ENCODE peak calls at places on chromosomes 1 and 21, in eight cellular contexts. N is HCT116, K is K562, S is GM12878, P is GM23338, O is HepG2, L is H1, Z is endothelial cell of umbilical vein. I is an unnamed sample.

GRCh38 chr1:154520333-154520732 is 18.1 kb upstream of the SHE start:
- DNase-seq in P (no peak), S (no peak), O (no peak), L (no peak), K (no peak), Z (peak; percentile 66), N (no peak), I (no peak)

GRCh38 chr1:36206323-36206858 is 17.9 kb upstream of the THRAP3 start:
- DNase-seq in Z (no peak), O (no peak), P (no peak), K (no peak), L (no peak), N (no peak), S (no peak), I (no peak)

GRCh38 chr1:10960954-10961833 is 51.3 kb upstream of the TARDBP start:
- DNase-seq in N (peak; percentile 71), P (peak; percentile 98), Z (peak; percentile 58), S (no peak), K (peak; percentile 90), O (peak; percentile 56), L (peak; percentile 80), I (no peak)

GRCh38 chr1:16026723-16027484 is 5.1 kb downstream of the CLCNKA start:
- DNase-seq in N (no peak), Z (peak; percentile 13), O (no peak), K (peak; percentile 88), L (peak; percentile 87), P (peak; percentile 96), S (no peak), I (no peak)

GRCh38 chr1:46097149-46097472 is 35.3 kb downstream of the PIK3R3 start:
- DNase-seq in O (no peak), S (no peak), P (no peak), L (no peak), Z (no peak), K (no peak), N (no peak), I (no peak)

GRCh38 chr1:112369389-112370285 is 26.4 kb upstream of the CTTNBP2NL start:
- DNase-seq in K (peak; percentile 88), N (peak; percentile 76), L (peak; percentile 78), Z (peak; percentile 87), O (peak; percentile 65), S (no peak), P (peak; percentile 95), I (no peak)

GRCh38 chr1:151510020-151510405 is 1.2 kb upstream of the CGN start:
- DNase-seq in L (no peak), P (peak; percentile 83), K (no peak), S (no peak), O (no peak), Z (no peak), N (no peak), I (no peak)

GRCh38 chr1:109250454-109251276 is 1.3 kb downstream of the CELSR2 start:
- DNase-seq in P (no peak), Z (no peak), K (no peak), O (no peak), N (no peak), S (no peak), L (no peak), I (no peak)

GRCh38 chr1:173095632-173096031 is 44.9 kb upstream of the TNFSF18 start:
- DNase-seq in L (no peak), N (no peak), S (no peak), P (no peak), Z (no peak), K (no peak), O (no peak), I (no peak)

GRCh38 chr21:34814529-34814951 is 145.7 kb downstream of the CLIC6 start:
- DNase-seq in N (no peak), L (no peak), Z (no peak), O (no peak), P (no peak), S (no peak), K (no peak), I (no peak)
- TF ChIP-seq POLR2AphosphoS5 in N (no peak), L (no peak), Z (no peak), O (no peak), P (no peak), S (no peak), K (no peak), I (no peak)

DNA sequence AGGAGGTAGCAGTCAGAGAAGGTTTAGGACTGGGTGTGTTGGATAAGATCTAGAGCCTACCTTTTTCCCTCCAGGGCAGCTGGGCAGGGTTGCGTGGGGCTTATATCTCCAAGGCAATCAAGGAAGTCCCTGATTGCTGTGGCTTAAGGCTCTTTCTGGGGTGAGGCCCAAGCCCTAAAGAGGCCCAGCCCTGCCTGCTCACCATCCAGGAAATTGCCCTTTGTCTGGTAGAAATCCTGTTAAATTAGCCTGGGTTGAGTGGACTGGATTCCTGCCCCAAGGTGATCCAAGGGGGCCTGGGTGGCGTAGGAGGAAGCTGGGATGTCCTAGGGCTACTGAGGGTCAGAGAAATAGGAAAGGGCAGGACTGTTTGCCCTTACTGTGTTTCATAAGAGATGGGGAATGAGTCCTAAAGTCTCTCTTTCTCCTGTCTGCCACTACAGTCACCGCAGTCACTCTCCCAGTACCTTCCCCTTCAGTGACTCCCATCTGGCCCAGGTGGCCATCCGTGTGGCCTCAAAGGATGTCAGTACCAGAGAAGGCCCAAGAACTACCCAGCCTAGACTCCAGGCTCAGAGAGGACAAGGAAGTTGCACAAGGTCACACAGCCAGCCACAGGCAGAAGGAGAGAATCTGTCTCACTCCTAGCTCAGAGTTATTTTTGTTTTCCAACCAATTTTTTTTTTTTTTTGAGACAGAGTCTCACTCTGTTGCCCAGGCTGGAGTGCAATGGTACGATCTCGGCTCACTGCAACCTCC is 25.8 kb downstream of the MFSD2A start:
- DNase-seq in N (no peak), S (no peak), P (no peak), L (no peak), K (peak; percentile 14), O (no peak), Z (no peak), I (no peak)
- H3K27ac ChIP-seq in N (no peak overlapping the region), S (no peak overlapping the region), P (no peak overlapping the region), L (no peak overlapping the region), K (no peak overlapping the region), O (no peak overlapping the region), Z (no peak overlapping the region), I (no peak overlapping the region)

DNA sequence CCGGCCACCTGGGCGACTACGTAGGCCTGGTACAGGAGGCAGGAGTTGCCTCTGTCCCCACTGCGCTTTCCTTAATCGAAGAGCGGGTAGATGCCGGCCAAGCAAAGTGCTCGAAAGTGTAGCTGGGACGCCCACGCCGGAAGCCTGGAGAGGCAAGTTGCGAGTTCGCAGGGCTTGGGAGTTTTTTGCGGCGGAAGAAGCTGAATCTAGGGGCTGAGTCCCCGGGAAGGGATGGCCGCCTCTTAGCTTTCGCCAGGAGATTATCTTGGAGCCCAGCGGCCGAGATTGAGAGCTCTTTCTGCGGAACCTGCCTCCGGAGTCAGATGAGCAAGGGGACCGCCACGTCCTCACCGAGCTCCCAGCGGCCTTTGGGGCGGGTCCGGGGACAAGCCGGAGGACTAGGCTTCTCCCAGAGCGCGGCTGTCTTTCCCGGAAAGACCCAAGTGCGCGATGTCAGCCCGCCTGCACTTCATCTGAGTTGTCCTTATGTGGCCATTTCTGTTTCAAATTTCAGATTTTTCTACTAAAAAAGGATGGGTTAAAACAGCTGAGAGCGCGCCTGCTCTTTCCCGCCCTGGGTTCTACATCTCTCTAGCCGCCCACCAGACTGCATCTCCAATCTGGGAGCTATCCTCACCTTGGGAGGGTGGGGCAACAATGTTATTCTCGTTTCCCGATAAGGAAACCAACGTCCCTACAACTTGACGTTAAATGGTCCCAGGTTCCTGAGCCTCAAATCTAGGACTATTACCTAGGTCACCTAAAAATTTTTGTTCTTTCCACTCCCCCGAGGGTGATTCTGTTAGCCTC is 12.4 kb upstream of the TBX15 start:
- DNase-seq in Z (no peak), O (no peak), S (no peak), P (peak; percentile 63), L (no peak), K (no peak), N (no peak), I (no peak)
- TF ChIP-seq EZH2 in Z (peak; percentile 80), O (no peak), S (no peak), P (peak; percentile 99), L (peak; percentile 91), K (no peak), N (no peak), I (no peak)

DNA sequence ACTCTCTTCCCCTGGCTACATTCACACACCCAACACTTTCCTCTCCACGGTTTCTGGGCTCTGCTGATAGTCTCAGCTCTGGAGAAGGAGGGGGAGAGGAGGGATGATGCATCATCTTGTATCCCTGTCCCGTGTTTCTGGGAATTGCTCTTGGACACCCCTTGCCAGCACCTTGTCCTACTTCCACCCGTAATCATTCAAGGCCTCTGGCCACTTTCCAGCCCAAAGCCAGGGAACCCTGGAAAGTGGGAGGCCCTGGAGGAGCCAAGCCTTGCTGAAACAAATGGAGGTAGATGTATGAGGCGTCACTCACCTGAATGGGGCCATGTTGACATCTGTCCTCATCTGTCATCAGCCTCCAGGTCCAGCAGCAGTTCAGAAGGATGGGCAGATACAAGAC is 4.4 kb downstream of the PLEKHO1 start:
- DNase-seq in L (no peak), Z (no peak), S (no peak), P (no peak), K (peak; percentile 27), O (no peak), N (no peak), I (no peak)
- TF ChIP-seq POLR2AphosphoS5 in L (no peak), Z (no peak), S (peak; percentile 67), P (no peak), K (no peak), O (no peak), N (no peak), I (no peak)